ENCODE peak calls at places on chromosomes 4 and X, in four cellular contexts. L is Kasumi-1, W is Caki2, H is epithelial cell of proximal tubule. V is an unnamed sample.

GRCh38 chr4:97585274-97585673 is 558.0 kb downstream of the STPG2 start:
- DNase-seq in H (no peak), W (no peak), L (no peak), V (no peak)

GRCh38 chr4:103498161-103499070 is 221.4 kb downstream of the TACR3 start:
- DNase-seq in H (peak), W (no peak), L (no peak), V (peak)

GRCh38 chr4:125728568-125728967 is 413.8 kb downstream of the FAT4 start:
- DNase-seq in W (peak), H (peak), L (no peak), V (peak)

GRCh38 chrX:118346258-118347094 is 570 bp downstream of the WDR44 start:
- DNase-seq in H (no peak), L (peak), W (no peak), V (peak)

GRCh38 chr4:108683479-108683878 is 33.1 kb downstream of the OSTC start:
- DNase-seq in W (no peak), H (no peak), L (peak), V (peak)

GRCh38 chr4:7721984-7722551 is 217.6 kb downstream of the AFAP1 start:
- DNase-seq in H (no peak), W (no peak), L (no peak), V (peak)

GRCh38 chr4:77669911-77670590 is 64.4 kb downstream of the CXCL13 start:
- DNase-seq in L (no peak), W (no peak), H (no peak), V (no peak)

GRCh38 chr4:113849771-113850170 is 88.2 kb upstream of the CAMK2D start:
- DNase-seq in W (no peak), L (no peak), H (no peak), V (no peak)

GRCh38 chr4:168200685-168201084 is 108.3 kb downstream of the ANXA10 start:
- DNase-seq in W (no peak), H (no peak), L (no peak), V (no peak)

GRCh38 chr4:11480683-11481082 is 52.0 kb upstream of the HS3ST1 start:
- DNase-seq in H (no peak), L (peak), W (no peak), V (no peak)

GRCh38 chrX:84174348-84174747 is 13.7 kb downstream of the RPS6KA6 start:
- DNase-seq in W (no peak), H (no peak), L (no peak), V (no peak)

GRCh38 chr4:69934150-69934549 is 3.3 kb downstream of the CSN1S1 start:
- DNase-seq in H (no peak), L (no peak), W (no peak), V (no peak)

GRCh38 chr4:84530871-84531270 is 31.8 kb upstream of the NKX6-1 start:
- DNase-seq in W (peak), H (no peak), L (no peak), V (no peak)

GRCh38 chr4:56055027-56055976 is 106.6 kb downstream of the CEP135 start:
- DNase-seq in W (no peak), H (no peak), L (no peak), V (no peak)

GRCh38 chr4:173835863-173836262 is 305.8 kb upstream of the HAND2 start:
- DNase-seq in L (no peak), W (no peak), H (no peak), V (no peak)

GRCh38 chr4:157172011-157172410 is 48.5 kb upstream of the GRIA2 start:
- DNase-seq in W (peak), H (peak), L (no peak), V (peak)

GRCh38 chrX:11180571-11180970 is 69.4 kb downstream of the HCCS start:
- DNase-seq in W (no peak), H (no peak), L (no peak), V (no peak)

GRCh38 chr4:110163327-110164070 is 34.9 kb downstream of the ELOVL6 start:
- DNase-seq in L (no peak), H (no peak), W (peak), V (peak)

GRCh38 chr4:86853209-86853608 is 4.0 kb upstream of the SLC10A6 start:
- DNase-seq in L (no peak), W (no peak), H (no peak), V (no peak)

GRCh38 chr4:112099701-112100289 is 45.5 kb upstream of the FAM241A start:
- DNase-seq in L (peak), W (peak), H (no peak), V (peak)

GRCh38 chrX:39196192-39197102 is 395.2 kb downstream of the MID1IP1 start:
- DNase-seq in H (no peak), L (peak), W (peak), V (no peak)

GRCh38 chrX:13489451-13489850 is 80.0 kb upstream of the EGFL6 start:
- DNase-seq in H (peak), L (no peak), W (peak), V (peak)

GRCh38 chrX:136121788-136122187 is 25.5 kb upstream of the FHL1 start:
- DNase-seq in W (no peak), L (no peak), H (no peak), V (no peak)

GRCh38 chrX:109472939-109473713 is 8.8 kb downstream of the GUCY2F start:
- DNase-seq in H (no peak), L (peak), W (peak), V (peak)

GRCh38 chr4:55635282-55635681 is 816 bp downstream of the NMU start:
- DNase-seq in W (no peak), L (no peak), H (no peak), V (no peak)

V was measured in ACHN.